ENCODE peak calls at places on chromosomes 6 and 20, in eight cellular contexts. L, K, W, R, H, V, P and I are unnamed samples.

GRCh38 chr20:31560094-31560899 is 44.8 kb upstream of the ID1 start:
- DNase-seq in V (peak), P (peak), L (peak), K (peak), W (peak), R (peak), H (peak), I (no peak)

GRCh38 chr20:61413752-61414151 is 161.7 kb downstream of the CDH4 start:
- DNase-seq in L (no peak), R (no peak), K (no peak), V (no peak), H (no peak), P (no peak), W (no peak), I (no peak)

GRCh38 chr20:46757754-46758678 is 48.6 kb downstream of the SLC2A10 start:
- DNase-seq in P (peak), V (peak), W (peak), H (peak), K (peak), L (peak), R (peak), I (peak)

GRCh38 chr6:75368151-75368779 is 83.7 kb upstream of the TMEM30A start:
- DNase-seq in K (no peak), W (peak), L (no peak), R (peak), P (no peak), V (peak), H (no peak), I (no peak)

GRCh38 chr6:34829137-34829536 is 37.3 kb downstream of the BLTP3A start:
- DNase-seq in H (no peak), L (no peak), P (no peak), K (no peak), W (no peak), R (no peak), V (no peak), I (no peak)

GRCh38 chr6:105545947-105546710 is 143.2 kb upstream of the PREP start:
- DNase-seq in W (no peak), K (no peak), V (no peak), R (no peak), P (no peak), H (no peak), L (no peak), I (no peak)

GRCh38 chr6:29510202-29510601 is 22.4 kb upstream of the MAS1L start:
- DNase-seq in W (peak), P (no peak), V (no peak), K (no peak), R (no peak), L (no peak), H (no peak), I (no peak)

GRCh38 chr6:16494781-16495180 is 256.4 kb downstream of the GMPR start:
- DNase-seq in V (no peak), R (peak), L (peak), K (no peak), W (peak), P (no peak), H (no peak), I (peak)

GRCh38 chr6:113857565-113858066 is 471 bp downstream of the MARCKS start:
- DNase-seq in W (peak), V (peak), H (no peak), L (no peak), K (no peak), R (peak), P (no peak), I (no peak)

GRCh38 chr6:144335914-144336313 is 50.8 kb downstream of the UTRN start:
- DNase-seq in R (no peak), P (no peak), W (no peak), H (no peak), V (no peak), K (no peak), L (peak), I (no peak)

GRCh38 chr6:131061771-131062160 is 1.3 kb downstream of the EPB41L2 start:
- DNase-seq in W (no peak), K (no peak), L (no peak), V (no peak), P (no peak), H (no peak), R (no peak), I (no peak)

GRCh38 chr6:10526156-10526555 is 5.0 kb downstream of the GCNT2 start:
- DNase-seq in V (no peak), P (no peak), L (no peak), K (no peak), W (no peak), H (no peak), R (no peak), I (no peak)

GRCh38 chr6:55445648-55446204 is 118.5 kb downstream of the GFRAL start:
- DNase-seq in K (no peak), W (peak), P (no peak), V (peak), H (no peak), L (no peak), R (peak), I (peak)

GRCh38 chr6:75334266-75335040 is 49.9 kb upstream of the TMEM30A start:
- DNase-seq in L (no peak), R (no peak), V (no peak), P (no peak), H (no peak), W (peak), K (no peak), I (no peak)

GRCh38 chr6:100719883-100720682 is 161.0 kb downstream of the ASCC3 start:
- DNase-seq in W (no peak), P (no peak), R (no peak), L (peak), K (no peak), H (no peak), V (no peak), I (no peak)

GRCh38 chr20:61590236-61590635 is 338.2 kb downstream of the CDH4 start:
- DNase-seq in W (no peak), H (no peak), L (no peak), V (no peak), R (no peak), P (no peak), K (no peak), I (no peak)

GRCh38 chr6:35501784-35502183 is 4.9 kb upstream of the TEAD3 start:
- DNase-seq in K (no peak), W (no peak), L (no peak), V (no peak), R (no peak), P (no peak), H (no peak), I (no peak)

GRCh38 chr20:25692499-25692898 is 4.2 kb downstream of the ZNF337 start:
- DNase-seq in W (no peak), V (no peak), H (no peak), P (no peak), L (peak), K (no peak), R (no peak), I (no peak)

GRCh38 chr6:138691595-138692057 is 81.9 kb upstream of the CCDC28A start:
- DNase-seq in L (no peak), V (no peak), H (no peak), P (no peak), K (no peak), R (no peak), W (peak), I (no peak)

GRCh38 chr20:62790075-62790474 is 6.2 kb upstream of the MRGBP start:
- DNase-seq in H (no peak), V (no peak), K (no peak), L (no peak), W (no peak), R (no peak), P (no peak), I (no peak)

GRCh38 chr20:62120990-62121775 is 1.1 kb upstream of the LSM14B start:
- DNase-seq in L (peak), V (no peak), R (no peak), W (no peak), H (no peak), P (no peak), K (no peak), I (no peak)

GRCh38 chr6:26484161-26484560 is 15.9 kb upstream of the BTN1A1 start:
- DNase-seq in V (no peak), R (no peak), W (no peak), H (no peak), K (no peak), P (no peak), L (no peak), I (no peak)

GRCh38 chr6:148021715-148022114 is 320.9 kb upstream of the SASH1 start:
- DNase-seq in V (peak), R (no peak), K (no peak), W (no peak), P (no peak), L (no peak), H (no peak), I (no peak)

GRCh38 chr6:166656269-166657206 is 29.5 kb upstream of the RPS6KA2 start:
- DNase-seq in L (no peak), W (peak), H (no peak), R (no peak), V (no peak), P (no peak), K (no peak), I (no peak)